ENCODE peak calls at places on chromosomes 1 and 21, in ten cellular contexts. L is activated CD4-positive, CD25-positive, alpha-beta regulatory T cell treated with anti-CD3 and anti-CD28 coated beads, Interleukin-2, amount 50 U/mL, for 72 hours; K is transverse colon; R is left lobe of liver; M is iPS-NIHi11; X is NCI-H1092 treated with DMSO at 0.1 percent for 48 hours; Z is pons; T is stomach; B is stimulated activated CD4-positive, alpha-beta T cell treated with anti-CD3 and anti-CD28 coated beads, TNF-alpha, amount 100 ng/mL, for 24 hours; C is anterior cingulate cortex. V is an unnamed sample.

GRCh38 chr21:34154878-34155277 is 81.5 kb downstream of the MRPS6 start:
- DNase-seq in L (no peak), K (no peak), R (no peak), M (no peak), X (no peak), Z (no peak), T (no peak), B (no peak), C (no peak), V (no peak)

GRCh38 chr1:221793439-221794078 is 51.7 kb upstream of the DUSP10 start:
- DNase-seq in L (no peak), K (no peak), R (no peak), M (no peak), X (no peak), Z (no peak), T (no peak), B (no peak), C (no peak), V (no peak)

GRCh38 chr21:35857082-35857481 is 203.2 kb downstream of the SETD4 start:
- DNase-seq in L (no peak), K (no peak), R (no peak), M (no peak), X (no peak), Z (no peak), T (no peak), B (no peak), C (no peak), V (no peak)

GRCh38 chr21:14877581-14878228 is 187.1 kb downstream of the NRIP1 start:
- DNase-seq in L (no peak), K (no peak), R (no peak), M (no peak), X (no peak), Z (no peak), T (no peak), B (no peak), C (no peak), V (no peak)

GRCh38 chr1:242811092-242811840 is 286.8 kb upstream of the PLD5 start:
- DNase-seq in L (no peak), K (no peak), R (no peak), M (no peak), X (no peak), Z (no peak), T (no peak), B (no peak), C (no peak), V (no peak)

GRCh38 chr1:169890761-169891538 is 2.7 kb downstream of the SCYL3 start:
- DNase-seq in L (no peak), K (peak; percentile 24), R (no peak), M (no peak), X (no peak), Z (no peak), T (peak; percentile 43), B (no peak), C (no peak), V (no peak)

GRCh38 chr1:14521602-14522001 is 76.9 kb upstream of the KAZN start:
- DNase-seq in L (no peak), K (no peak), R (no peak), M (no peak), X (no peak), Z (no peak), T (no peak), B (no peak), C (no peak), V (no peak)

GRCh38 chr1:180053594-180054567 is 99.3 kb downstream of the CEP350 start:
- DNase-seq in L (no peak), K (no peak), R (no peak), M (no peak), X (no peak), Z (no peak), T (no peak), B (no peak), C (no peak), V (no peak)

GRCh38 chr1:204885288-204885711 is 14.6 kb downstream of the NFASC start:
- DNase-seq in L (no peak), K (peak; percentile 40), R (peak; percentile 88), M (no peak), X (no peak), Z (peak; percentile 93), T (no peak), B (no peak), C (no peak), V (no peak)

GRCh38 chr1:35192056-35192852 is 691 bp downstream of the SFPQ start:
- DNase-seq in L (peak; percentile 97), K (peak; percentile 89), R (peak; percentile 85), M (peak; percentile 93), X (peak; percentile 76), Z (peak; percentile 59), T (peak; percentile 87), B (peak; percentile 85), C (peak; percentile 16), V (peak; percentile 97)

GRCh38 chr1:164765557-164765956 is 206.6 kb downstream of the PBX1 start:
- DNase-seq in L (no peak), K (no peak), R (no peak), M (no peak), X (no peak), Z (no peak), T (no peak), B (no peak), C (no peak), V (no peak)

GRCh38 chr1:94947453-94947852 is 20.5 kb upstream of the CNN3 start:
- DNase-seq in L (no peak), K (no peak), R (no peak), M (no peak), X (no peak), Z (no peak), T (no peak), B (no peak), C (no peak), V (no peak)

GRCh38 chr1:60886793-60887331 is 195.5 kb upstream of the NFIA start:
- DNase-seq in L (no peak), K (no peak), R (no peak), M (peak; percentile 57), X (no peak), Z (no peak), T (no peak), B (no peak), C (no peak), V (no peak)

GRCh38 chr1:55898191-55898590 is 681.2 kb downstream of the PLPP3 start:
- DNase-seq in L (no peak), K (no peak), R (no peak), M (no peak), X (no peak), Z (no peak), T (no peak), B (no peak), C (no peak), V (no peak)

GRCh38 chr21:36694593-36695282 is 4.2 kb upstream of the SIM2 start:
- DNase-seq in L (no peak), K (no peak), R (no peak), M (no peak), X (no peak), Z (no peak), T (no peak), B (no peak), C (no peak), V (no peak)

GRCh38 chr1:188170446-188170845 is 1341.7 kb downstream of the PLA2G4A start:
- DNase-seq in L (no peak), K (no peak), R (no peak), M (no peak), X (peak; percentile 75), Z (no peak), T (no peak), B (no peak), C (no peak), V (no peak)

GRCh38 chr1:228938248-228938891 is 203.1 kb downstream of the RHOU start:
- DNase-seq in L (no peak), K (no peak), R (no peak), M (no peak), X (no peak), Z (peak; percentile 81), T (no peak), B (no peak), C (no peak), V (no peak)

GRCh38 chr1:231318015-231318355 is 19.7 kb downstream of the EXOC8 start:
- DNase-seq in L (no peak), K (no peak), R (no peak), M (no peak), X (no peak), Z (no peak), T (no peak), B (no peak), C (no peak), V (no peak)

GRCh38 chr1:48061162-48062136 is 64.3 kb upstream of the TRABD2B start:
- DNase-seq in L (no peak), K (peak; percentile 43), R (peak; percentile 57), M (peak; percentile 76), X (peak; percentile 52), Z (peak; percentile 85), T (peak; percentile 52), B (no peak), C (no peak), V (peak; percentile 3)

GRCh38 chr1:91699339-91699970 is 186.5 kb downstream of the TGFBR3 start:
- DNase-seq in L (no peak), K (no peak), R (no peak), M (no peak), X (no peak), Z (no peak), T (no peak), B (no peak), C (no peak), V (no peak)

GRCh38 chr1:101025680-101026393 is at the start of gene DPH5:
- DNase-seq in L (peak; percentile 89), K (peak; percentile 93), R (peak; percentile 94), M (peak; percentile 87), X (peak; percentile 88), Z (peak; percentile 81), T (peak; percentile 90), B (peak; percentile 82), C (peak; percentile 64), V (peak; percentile 97)

GRCh38 chr1:27382950-27383627 is at the start of gene CD164L2:
- DNase-seq in L (peak; percentile 66), K (peak; percentile 85), R (no peak), M (peak; percentile 99), X (no peak), Z (no peak), T (peak; percentile 85), B (no peak), C (no peak), V (no peak)

GRCh38 chr1:3996846-3997705 is 97.0 kb upstream of the C1orf174 start:
- DNase-seq in L (no peak), K (no peak), R (no peak), M (no peak), X (no peak), Z (no peak), T (no peak), B (no peak), C (no peak), V (peak; percentile 38)

GRCh38 chr1:7558921-7559869 is 211.9 kb upstream of the VAMP3 start:
- DNase-seq in L (no peak), K (no peak), R (no peak), M (no peak), X (peak; percentile 23), Z (no peak), T (no peak), B (no peak), C (no peak), V (peak; percentile 71)

GRCh38 chr1:70295737-70296136 is 58.8 kb downstream of the ANKRD13C start:
- DNase-seq in L (no peak), K (no peak), R (no peak), M (no peak), X (no peak), Z (no peak), T (no peak), B (no peak), C (no peak), V (no peak)